ENCODE peak calls at places on chromosomes 3 and 15, in four cellular contexts. X is mesenchymal stem cell, D is HAP-1, V is heart left ventricle. U is an unnamed sample.

GRCh38 chr3:135226057-135226456 is 431.0 kb downstream of the EPHB1 start:
- DNase-seq in X (no peak), D (no peak), V (no peak), U (no peak)

GRCh38 chr3:120093923-120094775 is at the start of gene GSK3B:
- DNase-seq in X (no peak), D (peak), V (peak), U (no peak)

GRCh38 chr15:73972984-73973682 is 19.0 kb downstream of the STOML1 start:
- DNase-seq in X (peak), D (peak), V (peak), U (no peak)

GRCh38 chr3:38150780-38151528 is 12.5 kb downstream of the MYD88 start:
- DNase-seq in X (no peak), D (no peak), V (no peak), U (no peak)

GRCh38 chr3:128801779-128802369 is 75.9 kb downstream of the RAB7A start:
- DNase-seq in X (no peak), D (no peak), V (peak), U (no peak)

GRCh38 chr15:52745326-52746161 is 44.6 kb downstream of the ONECUT1 start:
- DNase-seq in X (no peak), D (no peak), V (no peak), U (no peak)

GRCh38 chr3:113697192-113698090 is 999 bp upstream of the USF3 start:
- DNase-seq in X (peak), D (peak), V (peak), U (no peak)

GRCh38 chr15:44882499-44882968 is 74.0 kb upstream of the TERB2 start:
- DNase-seq in X (no peak), D (no peak), V (no peak), U (no peak)

GRCh38 chr3:33652736-33653135 is 65.3 kb downstream of the CLASP2 start:
- DNase-seq in X (no peak), D (no peak), V (no peak), U (no peak)

GRCh38 chr15:92663250-92663951 is 7.8 kb upstream of the FAM174B start:
- DNase-seq in X (no peak), D (no peak), V (no peak), U (no peak)

GRCh38 chr3:86967062-86967461 is 23.9 kb downstream of the VGLL3 start:
- DNase-seq in X (no peak), D (no peak), V (no peak), U (no peak)

GRCh38 chr3:123440181-123440580 is 8.7 kb downstream of the ADCY5 start:
- DNase-seq in X (no peak), D (no peak), V (no peak), U (no peak)

DNA sequence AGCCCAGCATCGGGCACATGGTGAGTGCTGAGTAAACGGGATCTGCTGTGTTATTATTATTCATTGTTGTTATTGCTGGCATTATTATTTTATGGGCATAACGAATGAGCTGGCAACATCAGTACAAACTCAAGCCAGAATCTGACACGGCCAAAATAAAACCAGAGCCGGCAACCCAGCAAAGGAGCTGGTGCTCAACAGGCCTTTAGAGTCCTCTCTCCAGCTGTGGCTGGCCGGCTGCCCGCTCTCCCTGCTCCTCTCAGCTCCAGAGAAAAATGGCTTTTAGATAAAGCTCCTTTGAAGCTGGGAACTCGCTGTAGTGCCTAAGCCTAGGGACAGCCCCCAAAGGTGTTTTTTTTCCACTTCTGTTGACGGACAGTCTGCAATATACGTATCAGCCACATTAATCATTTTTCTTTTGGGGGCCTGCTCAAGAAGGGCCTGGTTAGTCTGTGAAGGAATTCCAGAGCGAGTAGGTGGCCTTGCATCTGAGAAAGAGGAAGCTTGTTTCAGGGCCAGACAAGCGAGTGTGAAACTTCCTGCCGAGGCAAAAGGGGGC is 193.9 kb upstream of the UBE2E1 start:
- DNase-seq in X (peak), D (no peak), V (peak), U (no peak)
- H3K4me3 ChIP-seq in X (peak), D (no peak), V (no peak), U (no peak)

DNA sequence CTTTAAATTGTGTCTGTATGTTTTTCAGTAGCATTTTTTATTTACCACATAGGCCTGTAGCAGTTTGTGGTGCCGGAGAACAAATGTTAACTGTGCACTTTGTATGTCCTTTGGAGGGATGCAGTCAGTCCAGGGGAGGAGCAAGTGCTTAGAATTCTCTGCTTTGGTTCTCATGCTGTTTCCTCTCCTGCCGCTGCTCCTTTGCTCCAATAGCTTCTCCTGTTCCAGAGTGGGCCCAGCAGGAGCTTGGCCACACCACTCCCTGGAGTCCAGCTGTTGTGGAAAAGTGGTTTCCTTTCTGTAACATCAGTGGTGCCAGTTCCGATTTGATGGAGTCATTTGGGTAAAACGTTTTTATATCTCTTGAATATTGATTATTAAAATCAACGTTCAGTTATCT is 16.6 kb downstream of the TICRR start:
- DNase-seq in X (no peak), D (no peak), V (no peak), U (no peak)
- H3K4me3 ChIP-seq in X (no peak), D (no peak), V (no peak), U (no peak)

DNA sequence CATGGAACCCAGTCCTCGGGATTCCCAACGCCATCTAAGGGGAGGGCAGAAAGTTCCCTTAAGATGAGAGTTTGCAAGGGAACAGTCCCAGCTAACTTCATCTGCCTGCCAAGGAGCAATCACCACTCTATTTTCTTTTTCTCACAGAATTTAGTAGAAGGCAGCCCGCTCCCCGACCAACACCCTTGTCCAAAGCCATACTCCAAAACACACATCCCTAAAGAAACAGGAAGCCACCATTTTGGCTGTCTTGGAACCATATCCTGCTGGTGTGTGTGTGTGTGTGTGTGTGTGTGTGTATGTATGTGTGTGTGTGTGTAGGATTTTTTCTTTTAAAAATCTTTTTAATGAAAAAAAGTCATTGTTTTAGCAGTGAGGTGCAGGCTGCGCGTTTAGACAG is 7.0 kb upstream of the FGD5 start:
- DNase-seq in X (no peak), D (no peak), V (no peak), U (no peak)
- H3K4me3 ChIP-seq in X (peak), D (no peak), V (peak), U (no peak)

DNA sequence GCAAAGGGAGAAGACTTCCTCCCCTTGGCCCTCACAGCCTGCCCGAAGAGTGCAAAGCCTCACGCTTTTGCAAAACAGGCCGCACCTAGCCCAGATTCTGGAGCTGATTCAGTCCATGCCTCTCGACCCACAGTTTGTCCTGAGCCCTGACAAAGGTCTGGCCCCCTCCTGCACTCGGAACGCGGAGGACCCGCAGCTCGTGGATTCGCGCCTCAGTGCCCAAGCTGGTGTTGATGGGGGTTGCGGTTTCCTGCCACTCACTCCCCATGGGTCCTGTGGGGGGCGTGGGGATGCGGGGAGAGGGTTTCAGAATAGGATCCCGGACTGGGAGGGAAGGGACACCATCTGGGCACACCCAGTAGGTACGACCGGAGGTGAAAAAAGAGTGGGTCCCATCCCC is 594 bp upstream of the CRABP1 start:
- DNase-seq in X (no peak), D (no peak), V (no peak), U (no peak)
- H3K4me3 ChIP-seq in X (no peak), D (no peak), V (no peak), U (peak)